ENCODE peak calls at places on chromosomes 7 and 10, in five cellular contexts. N, R, X, G and M are unnamed samples.

GRCh38 chr7:99308461-99309074 is 17.1 kb upstream of the ARPC1A start:
- DNase-seq in R (no peak), X (no peak), G (no peak), N (peak), M (no peak)

GRCh38 chr10:52758406-52758805 is 14.2 kb downstream of the MBL2 start:
- DNase-seq in R (no peak), G (no peak), N (no peak), X (no peak), M (no peak)

GRCh38 chr7:137949416-137950262 is 52.2 kb downstream of the CREB3L2 start:
- DNase-seq in G (no peak), X (no peak), R (no peak), N (no peak), M (no peak)

GRCh38 chr10:52768114-52768532 is 4.5 kb downstream of the MBL2 start:
- DNase-seq in X (no peak), N (no peak), G (no peak), R (no peak), M (no peak)

GRCh38 chr10:73950569-73950968 is 39.6 kb downstream of the PLAU start:
- DNase-seq in G (peak), X (peak), N (no peak), R (no peak), M (no peak)

GRCh38 chr10:29590598-29591415 is 44.0 kb downstream of the SVIL start:
- DNase-seq in G (no peak), N (peak), X (peak), R (peak), M (peak)

GRCh38 chr7:24877790-24878311 is 102.1 kb downstream of the OSBPL3 start:
- DNase-seq in X (no peak), G (no peak), R (peak), N (no peak), M (no peak)

GRCh38 chr7:70598976-70599375 is 533.0 kb upstream of the GALNT17 start:
- DNase-seq in X (no peak), R (no peak), N (no peak), G (no peak), M (no peak)

GRCh38 chr10:124351481-124352220 is 67.1 kb downstream of the OAT start:
- DNase-seq in R (no peak), N (no peak), X (no peak), G (peak), M (no peak)

GRCh38 chr7:150400779-150401423 is 21.8 kb downstream of the ZNF775 start:
- DNase-seq in R (no peak), G (peak), N (no peak), X (no peak), M (no peak)

GRCh38 chr10:78614267-78614666 is 454.5 kb upstream of the ZMIZ1 start:
- DNase-seq in N (no peak), G (no peak), X (no peak), R (no peak), M (no peak)

GRCh38 chr7:135317676-135318326 is 84.2 kb downstream of the STRA8 start:
- DNase-seq in G (no peak), X (no peak), N (no peak), R (no peak), M (no peak)

GRCh38 chr7:5396542-5396941 is 27.1 kb downstream of the TNRC18 start:
- DNase-seq in G (no peak), R (peak), N (peak), X (no peak), M (peak)

GRCh38 chr10:127133225-127133624 is 63.2 kb downstream of the INSYN2A start:
- DNase-seq in X (no peak), G (no peak), N (no peak), R (no peak), M (no peak)

GRCh38 chr10:43203491-43204393 is 63.1 kb downstream of the RASGEF1A start:
- DNase-seq in N (no peak), X (no peak), G (peak), R (no peak), M (peak)

GRCh38 chr10:84599254-84599653 is 270.9 kb downstream of the CCSER2 start:
- DNase-seq in R (no peak), G (no peak), N (no peak), X (no peak), M (no peak)

GRCh38 chr7:150909192-150909591 is 56.9 kb downstream of the AOC1 start:
- DNase-seq in N (no peak), G (no peak), X (no peak), R (no peak), M (no peak)

GRCh38 chr7:20229652-20230500 is 12.7 kb upstream of the MACC1 start:
- DNase-seq in G (no peak), X (no peak), N (peak), R (no peak), M (peak)

GRCh38 chr7:14104861-14105260 is 115.4 kb upstream of the ETV1 start:
- DNase-seq in R (no peak), G (no peak), X (no peak), N (no peak), M (no peak)
- H2AFZ ChIP-seq in R (no peak), G (no peak), X (peak), N (no peak), M (no peak)

GRCh38 chr7:43362652-43363428 is 220.1 kb upstream of the STK17A start:
- DNase-seq in N (peak), R (no peak), G (no peak), X (no peak), M (peak)
- H2AFZ ChIP-seq in N (no peak), R (no peak), G (no peak), X (no peak), M (no peak)

GRCh38 chr10:129136074-129136473 is 331.0 kb upstream of the MGMT start:
- DNase-seq in R (no peak), G (no peak), N (no peak), X (no peak), M (no peak)
- H2AFZ ChIP-seq in R (no peak), G (no peak), N (no peak), X (no peak), M (no peak)

DNA sequence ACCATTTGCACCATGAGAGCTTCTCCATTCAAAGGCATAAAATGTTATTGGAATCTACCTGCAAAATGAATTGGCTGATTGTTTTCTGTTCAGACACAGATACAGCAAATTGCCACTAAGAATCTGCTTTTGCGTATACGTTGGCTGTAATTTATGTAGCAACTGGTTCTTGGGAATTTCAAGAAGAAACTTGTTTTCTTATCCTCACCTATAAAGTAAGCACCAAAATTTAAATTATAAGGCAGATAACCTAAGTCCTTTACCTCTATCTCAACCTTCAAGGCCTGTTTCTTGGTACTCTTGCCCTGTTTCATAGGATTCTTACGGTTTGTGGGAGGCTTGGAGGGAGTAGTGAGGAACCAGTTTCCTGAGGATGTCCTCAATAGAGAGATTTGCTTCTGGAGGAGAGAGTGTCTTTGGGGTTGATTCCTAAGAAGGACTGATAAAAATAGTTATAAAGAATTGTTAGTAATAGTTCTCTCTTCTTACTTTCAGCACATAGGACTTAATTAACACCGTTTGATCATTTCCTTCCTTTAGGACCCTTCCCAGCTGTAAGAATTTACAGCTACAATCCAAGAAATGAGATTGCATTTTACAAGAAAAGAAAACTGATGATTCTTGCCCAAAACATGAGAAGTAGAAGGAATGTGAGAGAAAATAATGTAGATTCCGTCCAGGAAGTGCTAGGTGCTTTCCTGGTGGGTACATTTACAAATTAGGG is 2.0 kb downstream of the STAMBPL1 start:
- DNase-seq in X (no peak), N (no peak), R (no peak), G (no peak), M (peak)
- H2AFZ ChIP-seq in X (peak), N (no peak), R (peak), G (no peak), M (no peak)

GRCh38 chr7:36784991-36785940 is 61.0 kb upstream of the AOAH start:
- DNase-seq in R (no peak), G (no peak), X (no peak), N (no peak), M (no peak)
- H2AFZ ChIP-seq in R (no peak), G (peak), X (peak), N (no peak), M (no peak)

GRCh38 chr10:44281089-44281613 is 103.7 kb downstream of the CXCL12 start:
- DNase-seq in N (no peak), X (no peak), R (no peak), G (no peak), M (no peak)
- H2AFZ ChIP-seq in N (no peak), X (no peak), R (no peak), G (no peak), M (no peak)

GRCh38 chr10:72612203-72612826 is 13.6 kb downstream of the MICU1 start:
- DNase-seq in X (no peak), R (no peak), G (no peak), N (peak), M (peak)
- H2AFZ ChIP-seq in X (no peak), R (no peak), G (no peak), N (no peak), M (no peak)

DNA sequence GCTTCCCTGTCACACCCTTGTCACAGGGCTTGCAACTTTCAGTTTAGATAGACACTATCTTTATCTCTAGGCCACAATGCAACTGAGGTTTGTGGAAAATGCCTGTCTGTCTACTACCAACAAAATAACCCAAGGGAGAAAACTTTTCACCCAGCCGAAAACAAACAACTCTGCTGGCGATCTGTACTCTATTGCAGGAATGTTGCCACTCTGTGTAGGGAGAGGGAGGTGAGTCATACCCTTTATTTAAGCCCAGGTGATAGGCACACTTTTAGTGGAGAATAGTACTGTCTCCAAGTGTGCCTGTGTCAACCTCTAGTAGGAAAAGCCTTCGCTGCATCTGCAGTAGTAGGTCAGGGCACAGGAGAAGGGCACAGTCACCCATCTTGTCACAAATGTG is 108.3 kb downstream of the SLC25A40 start:
- DNase-seq in G (no peak), N (peak), R (no peak), X (no peak), M (no peak)
- H2AFZ ChIP-seq in G (no peak), N (no peak), R (no peak), X (no peak), M (no peak)